ENCODE peak calls at places on chromosomes 7 and 10, in six cellular contexts. One of them, this sample, is unnamed.

GRCh38 chr7:80127412-80128150 is 7.0 kb upstream of the GNAI1 start:
- DNase-seq in osteocyte: no peak
- DNase-seq in endothelial cell: no peak
- DNase-seq in mesothelial cell of epicardium: no peak
- DNase-seq in gastrocnemius medialis: no peak
- DNase-seq in B cell: no peak
- DNase-seq in this sample: no peak

GRCh38 chr7:30282735-30283134 is 1.7 kb upstream of the ZNRF2 start:
- DNase-seq in osteocyte: no peak
- DNase-seq in endothelial cell: no peak
- DNase-seq in mesothelial cell of epicardium: no peak
- DNase-seq in gastrocnemius medialis: no peak
- DNase-seq in B cell: no peak
- DNase-seq in this sample: no peak

GRCh38 chr7:149126662-149127321 is 668 bp upstream of the ZNF425 start:
- DNase-seq in osteocyte: peak; percentile 87
- DNase-seq in endothelial cell: peak; percentile 61
- DNase-seq in mesothelial cell of epicardium: peak; percentile 64
- DNase-seq in gastrocnemius medialis: peak; percentile 14
- DNase-seq in B cell: peak; percentile 66
- DNase-seq in this sample: peak; percentile 2

GRCh38 chr10:110880012-110880411 is 8.3 kb downstream of the PDCD4 start:
- DNase-seq in osteocyte: no peak
- DNase-seq in endothelial cell: no peak
- DNase-seq in mesothelial cell of epicardium: no peak
- DNase-seq in gastrocnemius medialis: no peak
- DNase-seq in B cell: no peak
- DNase-seq in this sample: no peak

GRCh38 chr7:23334482-23335056 is 35.4 kb downstream of the MALSU1 start:
- DNase-seq in osteocyte: no peak
- DNase-seq in endothelial cell: no peak
- DNase-seq in mesothelial cell of epicardium: peak; percentile 46
- DNase-seq in gastrocnemius medialis: no peak
- DNase-seq in B cell: no peak
- DNase-seq in this sample: no peak

GRCh38 chr10:71395621-71396020 is 1.1 kb upstream of the CDH23 start:
- DNase-seq in osteocyte: peak; percentile 19
- DNase-seq in endothelial cell: no peak
- DNase-seq in mesothelial cell of epicardium: peak; percentile 24
- DNase-seq in gastrocnemius medialis: no peak
- DNase-seq in B cell: no peak
- DNase-seq in this sample: no peak

GRCh38 chr10:24463683-24464426 is 254.9 kb downstream of the KIAA1217 start:
- DNase-seq in osteocyte: no peak
- DNase-seq in endothelial cell: no peak
- DNase-seq in mesothelial cell of epicardium: no peak
- DNase-seq in gastrocnemius medialis: peak; percentile 47
- DNase-seq in B cell: no peak
- DNase-seq in this sample: no peak

GRCh38 chr7:29987083-29987482 is 2.5 kb downstream of the SCRN1 start:
- DNase-seq in osteocyte: no peak
- DNase-seq in endothelial cell: no peak
- DNase-seq in mesothelial cell of epicardium: no peak
- DNase-seq in gastrocnemius medialis: no peak
- DNase-seq in B cell: peak; percentile 8
- DNase-seq in this sample: no peak

GRCh38 chr7:81004098-81004497 is 85.2 kb upstream of the SEMA3C start:
- DNase-seq in osteocyte: no peak
- DNase-seq in endothelial cell: no peak
- DNase-seq in mesothelial cell of epicardium: no peak
- DNase-seq in gastrocnemius medialis: no peak
- DNase-seq in B cell: no peak
- DNase-seq in this sample: no peak

GRCh38 chr10:25047902-25048301 is 31.5 kb downstream of the THNSL1 start:
- DNase-seq in osteocyte: no peak
- DNase-seq in endothelial cell: no peak
- DNase-seq in mesothelial cell of epicardium: no peak
- DNase-seq in gastrocnemius medialis: no peak
- DNase-seq in B cell: no peak
- DNase-seq in this sample: no peak

GRCh38 chr7:15628876-15629275 is 57.6 kb downstream of the MEOX2 start:
- DNase-seq in osteocyte: no peak
- DNase-seq in endothelial cell: no peak
- DNase-seq in mesothelial cell of epicardium: no peak
- DNase-seq in gastrocnemius medialis: no peak
- DNase-seq in B cell: no peak
- DNase-seq in this sample: no peak

GRCh38 chr7:115679976-115680375 is 350.6 kb downstream of the TFEC start:
- DNase-seq in osteocyte: no peak
- DNase-seq in endothelial cell: peak; percentile 50
- DNase-seq in mesothelial cell of epicardium: no peak
- DNase-seq in gastrocnemius medialis: no peak
- DNase-seq in B cell: peak; percentile 7
- DNase-seq in this sample: no peak

GRCh38 chr10:115398026-115398425 is 304.9 kb downstream of the ATRNL1 start:
- DNase-seq in osteocyte: no peak
- DNase-seq in endothelial cell: no peak
- DNase-seq in mesothelial cell of epicardium: no peak
- DNase-seq in gastrocnemius medialis: no peak
- DNase-seq in B cell: no peak
- DNase-seq in this sample: no peak

GRCh38 chr7:2934211-2934731 is 90.2 kb upstream of the GNA12 start:
- DNase-seq in osteocyte: no peak
- DNase-seq in endothelial cell: no peak
- DNase-seq in mesothelial cell of epicardium: no peak
- DNase-seq in gastrocnemius medialis: no peak
- DNase-seq in B cell: no peak
- DNase-seq in this sample: no peak

GRCh38 chr10:27319752-27320561 is 79.4 kb upstream of the ACBD5 start:
- DNase-seq in osteocyte: no peak
- DNase-seq in endothelial cell: peak; percentile 32
- DNase-seq in mesothelial cell of epicardium: no peak
- DNase-seq in gastrocnemius medialis: peak; percentile 19
- DNase-seq in B cell: peak; percentile 23
- DNase-seq in this sample: peak; percentile 25

GRCh38 chr7:143046334-143046935 is 5.7 kb upstream of the OR6V1 start:
- DNase-seq in osteocyte: no peak
- DNase-seq in endothelial cell: no peak
- DNase-seq in mesothelial cell of epicardium: no peak
- DNase-seq in gastrocnemius medialis: no peak
- DNase-seq in B cell: no peak
- DNase-seq in this sample: no peak

GRCh38 chr7:47940482-47941001 is 7.7 kb downstream of the PKD1L1 start:
- DNase-seq in osteocyte: peak; percentile 73
- DNase-seq in endothelial cell: no peak
- DNase-seq in mesothelial cell of epicardium: no peak
- DNase-seq in gastrocnemius medialis: no peak
- DNase-seq in B cell: no peak
- DNase-seq in this sample: no peak

GRCh38 chr7:112828696-112829095 is 38.5 kb upstream of the TMEM168 start:
- DNase-seq in osteocyte: no peak
- DNase-seq in endothelial cell: no peak
- DNase-seq in mesothelial cell of epicardium: no peak
- DNase-seq in gastrocnemius medialis: no peak
- DNase-seq in B cell: no peak
- DNase-seq in this sample: no peak

GRCh38 chr10:34624323-34625153 is 190.6 kb downstream of the PARD3 start:
- DNase-seq in osteocyte: no peak
- DNase-seq in endothelial cell: no peak
- DNase-seq in mesothelial cell of epicardium: no peak
- DNase-seq in gastrocnemius medialis: no peak
- DNase-seq in B cell: no peak
- DNase-seq in this sample: no peak

GRCh38 chr7:37770813-37771212 is 77.6 kb upstream of the NME8 start:
- DNase-seq in osteocyte: no peak
- DNase-seq in endothelial cell: no peak
- DNase-seq in mesothelial cell of epicardium: no peak
- DNase-seq in gastrocnemius medialis: no peak
- DNase-seq in B cell: no peak
- DNase-seq in this sample: no peak

GRCh38 chr10:111856631-111857030 is 326.9 kb downstream of the GPAM start:
- DNase-seq in osteocyte: no peak
- DNase-seq in endothelial cell: no peak
- DNase-seq in mesothelial cell of epicardium: no peak
- DNase-seq in gastrocnemius medialis: no peak
- DNase-seq in B cell: no peak
- DNase-seq in this sample: no peak

GRCh38 chr7:35714407-35714806 is 19.5 kb upstream of the HERPUD2 start:
- DNase-seq in osteocyte: no peak
- DNase-seq in endothelial cell: no peak
- DNase-seq in mesothelial cell of epicardium: no peak
- DNase-seq in gastrocnemius medialis: no peak
- DNase-seq in B cell: no peak
- DNase-seq in this sample: no peak

GRCh38 chr7:35716038-35716803 is 21.3 kb upstream of the HERPUD2 start:
- DNase-seq in osteocyte: no peak
- DNase-seq in endothelial cell: no peak
- DNase-seq in mesothelial cell of epicardium: no peak
- DNase-seq in gastrocnemius medialis: peak; percentile 31
- DNase-seq in B cell: no peak
- DNase-seq in this sample: no peak

GRCh38 chr7:35717013-35717412 is 22.1 kb upstream of the HERPUD2 start:
- DNase-seq in osteocyte: no peak
- DNase-seq in endothelial cell: no peak
- DNase-seq in mesothelial cell of epicardium: no peak
- DNase-seq in gastrocnemius medialis: no peak
- DNase-seq in B cell: no peak
- DNase-seq in this sample: no peak

GRCh38 chr7:35712563-35713226 is 17.8 kb upstream of the HERPUD2 start:
- DNase-seq in osteocyte: no peak
- DNase-seq in endothelial cell: no peak
- DNase-seq in mesothelial cell of epicardium: no peak
- DNase-seq in gastrocnemius medialis: no peak
- DNase-seq in B cell: no peak
- DNase-seq in this sample: no peak

GRCh38 chr7:35714862-35715261 is 19.9 kb upstream of the HERPUD2 start:
- DNase-seq in osteocyte: no peak
- DNase-seq in endothelial cell: no peak
- DNase-seq in mesothelial cell of epicardium: no peak
- DNase-seq in gastrocnemius medialis: no peak
- DNase-seq in B cell: no peak
- DNase-seq in this sample: no peak
- TF ChIP-seq CTCF in osteocyte: no peak
- TF ChIP-seq CTCF in endothelial cell: no peak
- TF ChIP-seq CTCF in mesothelial cell of epicardium: no peak
- TF ChIP-seq CTCF in gastrocnemius medialis: no peak
- TF ChIP-seq CTCF in B cell: no peak
- TF ChIP-seq CTCF in this sample: no peak

GRCh38 chr7:13276977-13277376 is 589.5 kb downstream of the ARL4A start:
- DNase-seq in osteocyte: no peak
- DNase-seq in endothelial cell: no peak
- DNase-seq in mesothelial cell of epicardium: no peak
- DNase-seq in gastrocnemius medialis: no peak
- DNase-seq in B cell: no peak
- DNase-seq in this sample: no peak
- TF ChIP-seq CTCF in osteocyte: peak; percentile 56
- TF ChIP-seq CTCF in endothelial cell: peak; percentile 78
- TF ChIP-seq CTCF in mesothelial cell of epicardium: peak; percentile 74
- TF ChIP-seq CTCF in gastrocnemius medialis: no peak
- TF ChIP-seq CTCF in B cell: no peak
- TF ChIP-seq CTCF in this sample: no peak

GRCh38 chr7:75878769-75879596 is at the start of gene RHBDD2:
- DNase-seq in osteocyte: peak; percentile 97
- DNase-seq in endothelial cell: peak; percentile 95
- DNase-seq in mesothelial cell of epicardium: peak; percentile 91
- DNase-seq in gastrocnemius medialis: peak; percentile 92
- DNase-seq in B cell: peak; percentile 98
- DNase-seq in this sample: peak; percentile 71
- TF ChIP-seq CTCF in osteocyte: peak; percentile 35
- TF ChIP-seq CTCF in endothelial cell: no peak
- TF ChIP-seq CTCF in mesothelial cell of epicardium: no peak
- TF ChIP-seq CTCF in gastrocnemius medialis: no peak
- TF ChIP-seq CTCF in B cell: peak; percentile 11
- TF ChIP-seq CTCF in this sample: no peak

GRCh38 chr7:134547738-134548054 is 1.2 kb upstream of the AKR1B15 start:
- DNase-seq in osteocyte: no peak
- DNase-seq in endothelial cell: peak; percentile 62
- DNase-seq in mesothelial cell of epicardium: no peak
- DNase-seq in gastrocnemius medialis: peak; percentile 77
- DNase-seq in B cell: no peak
- DNase-seq in this sample: no peak
- TF ChIP-seq CTCF in osteocyte: no peak
- TF ChIP-seq CTCF in endothelial cell: peak; percentile 14
- TF ChIP-seq CTCF in mesothelial cell of epicardium: no peak
- TF ChIP-seq CTCF in gastrocnemius medialis: no peak
- TF ChIP-seq CTCF in B cell: no peak
- TF ChIP-seq CTCF in this sample: no peak

This sample was measured in thoracic aorta.